ENCODE peak calls at places on chromosomes 5 and 9, in eight cellular contexts. One of them, this sample, is unnamed.

GRCh38 chr5:60852317-60852716 is 8.2 kb upstream of the ELOVL7 start:
- DNase-seq in heart left ventricle: no peak
- DNase-seq in astrocyte: no peak
- DNase-seq in heart right ventricle: no peak
- DNase-seq in body of pancreas: no peak
- DNase-seq in CD8-positive, alpha-beta T cell: no peak
- DNase-seq in dorsolateral prefrontal cortex: no peak
- DNase-seq in fibroblast of lung: no peak
- DNase-seq in this sample: no peak

GRCh38 chr5:14702238-14702839 is 37.8 kb downstream of the OTULIN start:
- DNase-seq in heart left ventricle: no peak
- DNase-seq in astrocyte: no peak
- DNase-seq in heart right ventricle: no peak
- DNase-seq in body of pancreas: no peak
- DNase-seq in CD8-positive, alpha-beta T cell: no peak
- DNase-seq in dorsolateral prefrontal cortex: no peak
- DNase-seq in fibroblast of lung: no peak
- DNase-seq in this sample: no peak

GRCh38 chr9:99414321-99414720 is 192.2 kb downstream of the SEC61B start:
- DNase-seq in heart left ventricle: no peak
- DNase-seq in astrocyte: no peak
- DNase-seq in heart right ventricle: no peak
- DNase-seq in body of pancreas: no peak
- DNase-seq in CD8-positive, alpha-beta T cell: no peak
- DNase-seq in dorsolateral prefrontal cortex: no peak
- DNase-seq in fibroblast of lung: no peak
- DNase-seq in this sample: no peak

GRCh38 chr5:113232667-113233066 is 202.1 kb downstream of the TSSK1B start:
- DNase-seq in heart left ventricle: peak; percentile 42
- DNase-seq in astrocyte: peak; percentile 45
- DNase-seq in heart right ventricle: peak; percentile 54
- DNase-seq in body of pancreas: no peak
- DNase-seq in CD8-positive, alpha-beta T cell: no peak
- DNase-seq in dorsolateral prefrontal cortex: no peak
- DNase-seq in fibroblast of lung: peak; percentile 57
- DNase-seq in this sample: no peak

GRCh38 chr5:173354645-173355044 is 26.4 kb upstream of the STC2 start:
- DNase-seq in heart left ventricle: no peak
- DNase-seq in astrocyte: no peak
- DNase-seq in heart right ventricle: no peak
- DNase-seq in body of pancreas: no peak
- DNase-seq in CD8-positive, alpha-beta T cell: no peak
- DNase-seq in dorsolateral prefrontal cortex: no peak
- DNase-seq in fibroblast of lung: no peak
- DNase-seq in this sample: no peak

GRCh38 chr5:133287500-133287899 is 235.7 kb downstream of the HSPA4 start:
- DNase-seq in heart left ventricle: no peak
- DNase-seq in astrocyte: peak; percentile 18
- DNase-seq in heart right ventricle: no peak
- DNase-seq in body of pancreas: peak; percentile 13
- DNase-seq in CD8-positive, alpha-beta T cell: peak; percentile 50
- DNase-seq in dorsolateral prefrontal cortex: peak; percentile 44
- DNase-seq in fibroblast of lung: peak; percentile 34
- DNase-seq in this sample: peak; percentile 35

GRCh38 chr9:137320555-137321384 is 18.7 kb upstream of the NRARP start:
- DNase-seq in heart left ventricle: peak; percentile 37
- DNase-seq in astrocyte: no peak
- DNase-seq in heart right ventricle: no peak
- DNase-seq in body of pancreas: no peak
- DNase-seq in CD8-positive, alpha-beta T cell: no peak
- DNase-seq in dorsolateral prefrontal cortex: no peak
- DNase-seq in fibroblast of lung: no peak
- DNase-seq in this sample: peak; percentile 23

GRCh38 chr5:112973904-112974303 is 2.7 kb upstream of the DCP2 start:
- DNase-seq in heart left ventricle: no peak
- DNase-seq in astrocyte: no peak
- DNase-seq in heart right ventricle: no peak
- DNase-seq in body of pancreas: no peak
- DNase-seq in CD8-positive, alpha-beta T cell: no peak
- DNase-seq in dorsolateral prefrontal cortex: no peak
- DNase-seq in fibroblast of lung: no peak
- DNase-seq in this sample: no peak

GRCh38 chr9:87580941-87581438 is 83.3 kb downstream of the DAPK1 start:
- DNase-seq in heart left ventricle: no peak
- DNase-seq in astrocyte: no peak
- DNase-seq in heart right ventricle: no peak
- DNase-seq in body of pancreas: no peak
- DNase-seq in CD8-positive, alpha-beta T cell: no peak
- DNase-seq in dorsolateral prefrontal cortex: no peak
- DNase-seq in fibroblast of lung: no peak
- DNase-seq in this sample: no peak

GRCh38 chr5:179262126-179262920 is 82.9 kb downstream of the ADAMTS2 start:
- DNase-seq in heart left ventricle: peak; percentile 24
- DNase-seq in astrocyte: no peak
- DNase-seq in heart right ventricle: no peak
- DNase-seq in body of pancreas: no peak
- DNase-seq in CD8-positive, alpha-beta T cell: no peak
- DNase-seq in dorsolateral prefrontal cortex: no peak
- DNase-seq in fibroblast of lung: no peak
- DNase-seq in this sample: no peak

GRCh38 chr5:132109494-132110053 is 36.0 kb downstream of the CSF2 start:
- DNase-seq in heart left ventricle: no peak
- DNase-seq in astrocyte: no peak
- DNase-seq in heart right ventricle: no peak
- DNase-seq in body of pancreas: no peak
- DNase-seq in CD8-positive, alpha-beta T cell: no peak
- DNase-seq in dorsolateral prefrontal cortex: no peak
- DNase-seq in fibroblast of lung: no peak
- DNase-seq in this sample: no peak

GRCh38 chr5:122844136-122844915 is 1.1 kb upstream of the SNX24 start:
- DNase-seq in heart left ventricle: no peak
- DNase-seq in astrocyte: no peak
- DNase-seq in heart right ventricle: no peak
- DNase-seq in body of pancreas: peak; percentile 58
- DNase-seq in CD8-positive, alpha-beta T cell: no peak
- DNase-seq in dorsolateral prefrontal cortex: no peak
- DNase-seq in fibroblast of lung: no peak
- DNase-seq in this sample: no peak

GRCh38 chr5:132826424-132827082 is 3.9 kb downstream of the SHROOM1 start:
- DNase-seq in heart left ventricle: no peak
- DNase-seq in astrocyte: no peak
- DNase-seq in heart right ventricle: no peak
- DNase-seq in body of pancreas: no peak
- DNase-seq in CD8-positive, alpha-beta T cell: no peak
- DNase-seq in dorsolateral prefrontal cortex: no peak
- DNase-seq in fibroblast of lung: no peak
- DNase-seq in this sample: no peak

GRCh38 chr9:92820964-92821363 is 56.3 kb upstream of the BICD2 start:
- DNase-seq in heart left ventricle: no peak
- DNase-seq in astrocyte: no peak
- DNase-seq in heart right ventricle: no peak
- DNase-seq in body of pancreas: no peak
- DNase-seq in CD8-positive, alpha-beta T cell: no peak
- DNase-seq in dorsolateral prefrontal cortex: no peak
- DNase-seq in fibroblast of lung: no peak
- DNase-seq in this sample: no peak

GRCh38 chr9:34701023-34701768 is 8.7 kb downstream of the CCL21 start:
- DNase-seq in heart left ventricle: peak; percentile 76
- DNase-seq in astrocyte: peak; percentile 3
- DNase-seq in heart right ventricle: peak; percentile 76
- DNase-seq in body of pancreas: peak; percentile 65
- DNase-seq in CD8-positive, alpha-beta T cell: peak; percentile 69
- DNase-seq in dorsolateral prefrontal cortex: peak; percentile 68
- DNase-seq in fibroblast of lung: peak; percentile 38
- DNase-seq in this sample: peak; percentile 67

GRCh38 chr5:174818430-174818829 is 94.0 kb downstream of the MSX2 start:
- DNase-seq in heart left ventricle: no peak
- DNase-seq in astrocyte: no peak
- DNase-seq in heart right ventricle: no peak
- DNase-seq in body of pancreas: no peak
- DNase-seq in CD8-positive, alpha-beta T cell: no peak
- DNase-seq in dorsolateral prefrontal cortex: no peak
- DNase-seq in fibroblast of lung: no peak
- DNase-seq in this sample: no peak

GRCh38 chr5:20476016-20476415 is 488.0 kb upstream of the CDH18 start:
- DNase-seq in heart left ventricle: no peak
- DNase-seq in astrocyte: peak; percentile 38
- DNase-seq in heart right ventricle: no peak
- DNase-seq in body of pancreas: no peak
- DNase-seq in CD8-positive, alpha-beta T cell: no peak
- DNase-seq in dorsolateral prefrontal cortex: no peak
- DNase-seq in fibroblast of lung: peak; percentile 53
- DNase-seq in this sample: no peak

GRCh38 chr5:95773325-95774059 is 42.4 kb downstream of the RHOBTB3 start:
- DNase-seq in heart left ventricle: no peak
- DNase-seq in astrocyte: peak; percentile 94
- DNase-seq in heart right ventricle: no peak
- DNase-seq in body of pancreas: no peak
- DNase-seq in CD8-positive, alpha-beta T cell: no peak
- DNase-seq in dorsolateral prefrontal cortex: no peak
- DNase-seq in fibroblast of lung: peak; percentile 94
- DNase-seq in this sample: no peak

GRCh38 chr9:95094002-95094401 is 223.5 kb downstream of the FANCC start:
- DNase-seq in heart left ventricle: no peak
- DNase-seq in astrocyte: no peak
- DNase-seq in heart right ventricle: no peak
- DNase-seq in body of pancreas: no peak
- DNase-seq in CD8-positive, alpha-beta T cell: no peak
- DNase-seq in dorsolateral prefrontal cortex: no peak
- DNase-seq in fibroblast of lung: no peak
- DNase-seq in this sample: no peak

DNA sequence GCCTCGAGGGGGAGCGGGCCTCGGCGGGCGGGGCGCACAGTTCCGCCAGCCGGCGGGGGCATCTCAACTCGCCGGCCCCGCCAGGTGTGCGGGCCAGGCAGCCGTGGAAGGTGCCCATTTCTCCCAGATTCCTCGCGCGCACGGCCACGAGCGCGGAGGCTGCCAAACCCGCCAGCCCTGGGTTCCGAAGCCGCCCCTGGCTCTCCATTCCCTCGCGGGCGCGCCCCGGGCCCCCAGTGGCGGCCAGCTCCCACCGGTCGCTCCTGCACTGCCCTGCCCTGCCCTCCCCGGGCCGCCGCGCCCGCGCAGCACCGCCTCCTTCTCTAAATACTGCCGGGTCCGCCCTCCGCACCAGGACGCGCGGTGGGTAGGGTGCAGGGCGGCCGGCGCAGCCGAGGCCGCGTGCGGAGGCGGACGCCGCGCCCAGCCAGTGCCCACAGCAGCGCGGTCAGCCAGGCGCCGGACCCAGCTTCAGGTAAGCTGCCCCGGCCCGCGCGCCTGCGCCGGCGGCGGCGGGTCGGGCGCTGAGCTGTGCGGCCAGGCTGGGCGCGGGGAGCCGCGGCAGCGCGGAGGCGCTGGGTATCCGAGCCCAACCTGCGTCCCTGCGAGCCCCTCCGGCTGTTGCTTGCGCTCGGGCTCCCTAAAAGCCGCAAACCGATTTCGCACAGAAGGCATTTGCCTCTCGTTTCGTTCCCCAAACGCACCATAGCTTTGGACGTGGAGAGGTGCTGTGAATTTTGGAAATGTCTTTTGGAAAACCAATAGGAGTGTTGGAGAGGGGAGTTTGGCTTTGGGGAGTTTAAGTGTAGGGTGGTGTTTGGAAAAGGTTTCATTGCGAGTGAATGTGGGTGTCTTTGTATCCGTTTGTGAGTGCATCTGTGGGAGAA is at the start of gene TMEM171:
- DNase-seq in heart left ventricle: no peak
- DNase-seq in astrocyte: peak; percentile 31
- DNase-seq in heart right ventricle: no peak
- DNase-seq in body of pancreas: peak; percentile 78
- DNase-seq in CD8-positive, alpha-beta T cell: no peak
- DNase-seq in dorsolateral prefrontal cortex: peak; percentile 31
- DNase-seq in fibroblast of lung: peak; percentile 50
- DNase-seq in this sample: no peak
- H3K27ac ChIP-seq in heart left ventricle: no peak within 1 kb of the TSS
- H3K27ac ChIP-seq in astrocyte: no peak within 1 kb of the TSS
- H3K27ac ChIP-seq in heart right ventricle: no peak within 1 kb of the TSS
- H3K27ac ChIP-seq in body of pancreas: no peak within 1 kb of the TSS
- H3K27ac ChIP-seq in CD8-positive, alpha-beta T cell: no peak within 1 kb of the TSS
- H3K27ac ChIP-seq in dorsolateral prefrontal cortex: peak within 1 kb of the TSS; percentile 97
- H3K27ac ChIP-seq in fibroblast of lung: no peak within 1 kb of the TSS
- H3K27ac ChIP-seq in this sample: no peak within 1 kb of the TSS

DNA sequence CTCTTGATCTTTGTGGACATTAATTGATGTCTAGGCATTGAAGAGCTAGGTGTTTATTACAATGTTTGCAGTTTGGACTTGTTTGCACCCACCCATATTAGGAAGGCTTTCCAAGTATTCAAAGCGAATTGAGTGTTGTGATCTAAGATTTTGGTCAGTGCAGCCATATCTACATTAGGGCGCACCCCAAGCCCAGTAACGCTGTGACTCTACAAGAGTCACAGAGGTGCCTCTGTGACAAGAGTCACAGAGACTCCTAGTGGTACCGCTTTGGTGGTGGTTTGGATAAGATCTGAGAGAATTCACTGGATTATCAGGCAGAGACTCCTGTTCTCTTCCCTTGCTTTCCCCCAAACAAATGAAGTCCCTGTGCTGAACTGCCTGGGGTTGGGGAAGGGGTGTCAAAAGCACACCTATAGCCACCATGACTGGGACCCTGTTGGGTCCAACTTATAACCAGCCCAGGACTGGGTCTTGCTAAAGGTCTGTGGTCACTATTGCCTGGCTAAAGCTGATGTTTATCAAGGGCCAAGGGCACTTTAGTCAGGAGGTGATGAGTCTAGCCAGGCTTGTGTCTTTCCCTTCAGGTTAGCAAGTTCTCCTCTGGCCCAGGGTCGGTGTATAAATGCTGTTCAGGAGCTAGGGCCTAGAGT is 114.1 kb upstream of the RIOK2 start:
- DNase-seq in heart left ventricle: no peak
- DNase-seq in astrocyte: peak; percentile 1
- DNase-seq in heart right ventricle: no peak
- DNase-seq in body of pancreas: no peak
- DNase-seq in CD8-positive, alpha-beta T cell: no peak
- DNase-seq in dorsolateral prefrontal cortex: no peak
- DNase-seq in fibroblast of lung: peak; percentile 5
- DNase-seq in this sample: no peak
- TF ChIP-seq CTCF in heart left ventricle: peak; percentile 15
- TF ChIP-seq CTCF in astrocyte: peak; percentile 17
- TF ChIP-seq CTCF in heart right ventricle: peak; percentile 32
- TF ChIP-seq CTCF in body of pancreas: no peak
- TF ChIP-seq CTCF in CD8-positive, alpha-beta T cell: no peak
- TF ChIP-seq CTCF in dorsolateral prefrontal cortex: no peak
- TF ChIP-seq CTCF in fibroblast of lung: peak; percentile 22
- TF ChIP-seq CTCF in this sample: no peak

GRCh38 chr5:142322403-142322746 is 2.4 kb downstream of the SPRY4 start:
- DNase-seq in heart left ventricle: no peak
- DNase-seq in astrocyte: no peak
- DNase-seq in heart right ventricle: no peak
- DNase-seq in body of pancreas: no peak
- DNase-seq in CD8-positive, alpha-beta T cell: no peak
- DNase-seq in dorsolateral prefrontal cortex: no peak
- DNase-seq in fibroblast of lung: no peak
- DNase-seq in this sample: no peak
- H3K27ac ChIP-seq in heart left ventricle: peak overlapping the region; percentile 91
- H3K27ac ChIP-seq in astrocyte: peak overlapping the region; percentile 80
- H3K27ac ChIP-seq in heart right ventricle: peak overlapping the region; percentile 94
- H3K27ac ChIP-seq in body of pancreas: no peak overlapping the region
- H3K27ac ChIP-seq in CD8-positive, alpha-beta T cell: no peak overlapping the region
- H3K27ac ChIP-seq in dorsolateral prefrontal cortex: no peak overlapping the region
- H3K27ac ChIP-seq in fibroblast of lung: peak overlapping the region; percentile 85
- H3K27ac ChIP-seq in this sample: no peak overlapping the region

GRCh38 chr9:78871452-78872331 is 574.8 kb downstream of the PSAT1 start:
- DNase-seq in heart left ventricle: no peak
- DNase-seq in astrocyte: peak; percentile 96
- DNase-seq in heart right ventricle: no peak
- DNase-seq in body of pancreas: peak; percentile 15
- DNase-seq in CD8-positive, alpha-beta T cell: no peak
- DNase-seq in dorsolateral prefrontal cortex: no peak
- DNase-seq in fibroblast of lung: peak; percentile 97
- DNase-seq in this sample: no peak
- TF ChIP-seq CTCF in heart left ventricle: no peak
- TF ChIP-seq CTCF in astrocyte: no peak
- TF ChIP-seq CTCF in heart right ventricle: no peak
- TF ChIP-seq CTCF in body of pancreas: no peak
- TF ChIP-seq CTCF in CD8-positive, alpha-beta T cell: no peak
- TF ChIP-seq CTCF in dorsolateral prefrontal cortex: no peak
- TF ChIP-seq CTCF in fibroblast of lung: no peak
- TF ChIP-seq CTCF in this sample: no peak

This sample was measured in CD4-positive, alpha-beta T cell.